ENCODE peak calls at places on chromosomes 16 and 17, in five cellular contexts. One of them, this sample, is unnamed.

GRCh38 chr17:8469964-8470363 is 34.3 kb downstream of the NDEL1 start:
- DNase-seq in astrocyte: no peak
- DNase-seq in HCT116: no peak
- DNase-seq in OCI-LY7: no peak
- DNase-seq in neural progenitor cell: no peak
- DNase-seq in this sample: no peak

GRCh38 chr17:41631890-41632269 is 7.5 kb upstream of the KRT17 start:
- DNase-seq in astrocyte: no peak
- DNase-seq in HCT116: no peak
- DNase-seq in OCI-LY7: no peak
- DNase-seq in neural progenitor cell: no peak
- DNase-seq in this sample: no peak

GRCh38 chr17:64355536-64356303 is 34.9 kb downstream of the PECAM1 start:
- DNase-seq in astrocyte: peak; percentile 89
- DNase-seq in HCT116: no peak
- DNase-seq in OCI-LY7: no peak
- DNase-seq in neural progenitor cell: no peak
- DNase-seq in this sample: peak; percentile 91

GRCh38 chr17:13477180-13477611 is 124.5 kb downstream of the HS3ST3A1 start:
- DNase-seq in astrocyte: peak; percentile 73
- DNase-seq in HCT116: no peak
- DNase-seq in OCI-LY7: no peak
- DNase-seq in neural progenitor cell: no peak
- DNase-seq in this sample: peak; percentile 75

GRCh38 chr17:58121925-58122324 is 26.3 kb upstream of the OR4D1 start:
- DNase-seq in astrocyte: peak; percentile 12
- DNase-seq in HCT116: peak; percentile 59
- DNase-seq in OCI-LY7: peak; percentile 39
- DNase-seq in neural progenitor cell: peak; percentile 54
- DNase-seq in this sample: peak; percentile 35

GRCh38 chr16:14042706-14043105 is 28.4 kb upstream of the MRTFB start:
- DNase-seq in astrocyte: no peak
- DNase-seq in HCT116: no peak
- DNase-seq in OCI-LY7: no peak
- DNase-seq in neural progenitor cell: peak; percentile 47
- DNase-seq in this sample: no peak

GRCh38 chr16:70252355-70252988 is 732 bp upstream of the EXOSC6 start:
- DNase-seq in astrocyte: no peak
- DNase-seq in HCT116: no peak
- DNase-seq in OCI-LY7: peak; percentile 13
- DNase-seq in neural progenitor cell: peak; percentile 63
- DNase-seq in this sample: peak; percentile 23

GRCh38 chr16:87161822-87162676 is 155.1 kb downstream of the C16orf95 start:
- DNase-seq in astrocyte: no peak
- DNase-seq in HCT116: no peak
- DNase-seq in OCI-LY7: peak; percentile 18
- DNase-seq in neural progenitor cell: no peak
- DNase-seq in this sample: no peak

GRCh38 chr17:67576471-67576870 is 141.3 kb upstream of the NOL11 start:
- DNase-seq in astrocyte: no peak
- DNase-seq in HCT116: no peak
- DNase-seq in OCI-LY7: no peak
- DNase-seq in neural progenitor cell: no peak
- DNase-seq in this sample: no peak

GRCh38 chr16:85514601-85515318 is 98.4 kb upstream of the GSE1 start:
- DNase-seq in astrocyte: peak; percentile 85
- DNase-seq in HCT116: peak; percentile 81
- DNase-seq in OCI-LY7: no peak
- DNase-seq in neural progenitor cell: peak; percentile 73
- DNase-seq in this sample: peak; percentile 88

GRCh38 chr17:83012873-83013778 is 66.3 kb upstream of the METRNL start:
- DNase-seq in astrocyte: peak; percentile 94
- DNase-seq in HCT116: no peak
- DNase-seq in OCI-LY7: no peak
- DNase-seq in neural progenitor cell: no peak
- DNase-seq in this sample: peak; percentile 95

GRCh38 chr17:79633937-79634813 is 23.3 kb upstream of the RBFOX3 start:
- DNase-seq in astrocyte: no peak
- DNase-seq in HCT116: no peak
- DNase-seq in OCI-LY7: no peak
- DNase-seq in neural progenitor cell: no peak
- DNase-seq in this sample: no peak

GRCh38 chr17:35900280-35900679 is 20.1 kb upstream of the CCL5 start:
- DNase-seq in astrocyte: no peak
- DNase-seq in HCT116: no peak
- DNase-seq in OCI-LY7: no peak
- DNase-seq in neural progenitor cell: no peak
- DNase-seq in this sample: no peak

GRCh38 chr16:12489362-12489761 is 314.3 kb downstream of the CPPED1 start:
- DNase-seq in astrocyte: no peak
- DNase-seq in HCT116: no peak
- DNase-seq in OCI-LY7: no peak
- DNase-seq in neural progenitor cell: no peak
- DNase-seq in this sample: no peak

GRCh38 chr17:50877838-50878237 is 11.7 kb upstream of the TOB1 start:
- DNase-seq in astrocyte: no peak
- DNase-seq in HCT116: no peak
- DNase-seq in OCI-LY7: no peak
- DNase-seq in neural progenitor cell: no peak
- DNase-seq in this sample: no peak

GRCh38 chr16:69503244-69503643 is 62.5 kb upstream of the NFAT5 start:
- DNase-seq in astrocyte: no peak
- DNase-seq in HCT116: no peak
- DNase-seq in OCI-LY7: no peak
- DNase-seq in neural progenitor cell: no peak
- DNase-seq in this sample: no peak

GRCh38 chr17:63550816-63551639 is 751 bp downstream of the DCAF7 start:
- DNase-seq in astrocyte: peak; percentile 47
- DNase-seq in HCT116: no peak
- DNase-seq in OCI-LY7: peak; percentile 41
- DNase-seq in neural progenitor cell: peak; percentile 74
- DNase-seq in this sample: peak; percentile 58

GRCh38 chr16:9323170-9323569 is 231.7 kb downstream of the HAPSTR1 start:
- DNase-seq in astrocyte: no peak
- DNase-seq in HCT116: no peak
- DNase-seq in OCI-LY7: no peak
- DNase-seq in neural progenitor cell: no peak
- DNase-seq in this sample: no peak

GRCh38 chr17:55444471-55445441 is 23.1 kb upstream of the MMD start:
- DNase-seq in astrocyte: no peak
- DNase-seq in HCT116: no peak
- DNase-seq in OCI-LY7: no peak
- DNase-seq in neural progenitor cell: peak; percentile 13
- DNase-seq in this sample: peak; percentile 64

GRCh38 chr17:50501906-50502642 is 6.2 kb upstream of the MYCBPAP start:
- DNase-seq in astrocyte: no peak
- DNase-seq in HCT116: no peak
- DNase-seq in OCI-LY7: no peak
- DNase-seq in neural progenitor cell: no peak
- DNase-seq in this sample: no peak

GRCh38 chr16:71834291-71834690 is 11.5 kb upstream of the ATXN1L start:
- DNase-seq in astrocyte: no peak
- DNase-seq in HCT116: no peak
- DNase-seq in OCI-LY7: no peak
- DNase-seq in neural progenitor cell: no peak
- DNase-seq in this sample: no peak

GRCh38 chr17:79681628-79682261 is 49.0 kb upstream of the ENPP7 start:
- DNase-seq in astrocyte: no peak
- DNase-seq in HCT116: no peak
- DNase-seq in OCI-LY7: no peak
- DNase-seq in neural progenitor cell: no peak
- DNase-seq in this sample: no peak

GRCh38 chr16:63365665-63366064 is 1329.4 kb upstream of the CDH8 start:
- DNase-seq in astrocyte: no peak
- DNase-seq in HCT116: no peak
- DNase-seq in OCI-LY7: no peak
- DNase-seq in neural progenitor cell: no peak
- DNase-seq in this sample: no peak

GRCh38 chr16:50600582-50601283 is 52.5 kb downstream of the NKD1 start:
- DNase-seq in astrocyte: no peak
- DNase-seq in HCT116: no peak
- DNase-seq in OCI-LY7: no peak
- DNase-seq in neural progenitor cell: peak; percentile 28
- DNase-seq in this sample: no peak

GRCh38 chr16:82544378-82544777 is 82.4 kb upstream of the CDH13 start:
- DNase-seq in astrocyte: no peak
- DNase-seq in HCT116: no peak
- DNase-seq in OCI-LY7: no peak
- DNase-seq in neural progenitor cell: no peak
- DNase-seq in this sample: no peak

GRCh38 chr17:45784583-45785372 is 658 bp downstream of the CRHR1 start:
- DNase-seq in astrocyte: no peak
- DNase-seq in HCT116: no peak
- DNase-seq in OCI-LY7: no peak
- DNase-seq in neural progenitor cell: peak; percentile 79
- DNase-seq in this sample: peak; percentile 20

GRCh38 chr16:64375386-64375980 is 746.4 kb downstream of the CDH11 start:
- DNase-seq in astrocyte: peak; percentile 59
- DNase-seq in HCT116: no peak
- DNase-seq in OCI-LY7: no peak
- DNase-seq in neural progenitor cell: no peak
- DNase-seq in this sample: no peak

GRCh38 chr16:87956771-87957279 is 5.6 kb downstream of the BANP start:
- DNase-seq in astrocyte: peak; percentile 60
- DNase-seq in HCT116: no peak
- DNase-seq in OCI-LY7: peak; percentile 38
- DNase-seq in neural progenitor cell: no peak
- DNase-seq in this sample: peak; percentile 66

GRCh38 chr17:8354196-8354595 is 14.6 kb downstream of the ODF4 start:
- DNase-seq in astrocyte: no peak
- DNase-seq in HCT116: no peak
- DNase-seq in OCI-LY7: no peak
- DNase-seq in neural progenitor cell: no peak
- DNase-seq in this sample: peak; percentile 23

GRCh38 chr17:63945851-63946439 is 13.8 kb upstream of the CD79B start:
- DNase-seq in astrocyte: no peak
- DNase-seq in HCT116: no peak
- DNase-seq in OCI-LY7: peak; percentile 92
- DNase-seq in neural progenitor cell: no peak
- DNase-seq in this sample: no peak

GRCh38 chr17:82993005-82993404 is 86.4 kb upstream of the METRNL start:
- DNase-seq in astrocyte: no peak
- DNase-seq in HCT116: no peak
- DNase-seq in OCI-LY7: no peak
- DNase-seq in neural progenitor cell: no peak
- DNase-seq in this sample: no peak

GRCh38 chr17:67754001-67754400 is 36.3 kb downstream of the NOL11 start:
- DNase-seq in astrocyte: no peak
- DNase-seq in HCT116: no peak
- DNase-seq in OCI-LY7: no peak
- DNase-seq in neural progenitor cell: no peak
- DNase-seq in this sample: no peak

GRCh38 chr17:16446338-16446983 is 31.1 kb downstream of the TRPV2 start:
- DNase-seq in astrocyte: no peak
- DNase-seq in HCT116: no peak
- DNase-seq in OCI-LY7: no peak
- DNase-seq in neural progenitor cell: no peak
- DNase-seq in this sample: no peak

GRCh38 chr16:50400312-50400966 is 31.7 kb upstream of the BRD7 start:
- DNase-seq in astrocyte: no peak
- DNase-seq in HCT116: no peak
- DNase-seq in OCI-LY7: no peak
- DNase-seq in neural progenitor cell: no peak
- DNase-seq in this sample: no peak

GRCh38 chr17:80884811-80885210 is 106.8 kb upstream of the CHMP6 start:
- DNase-seq in astrocyte: no peak
- DNase-seq in HCT116: no peak
- DNase-seq in OCI-LY7: no peak
- DNase-seq in neural progenitor cell: no peak
- DNase-seq in this sample: no peak

GRCh38 chr16:73052441-73053030 is 4.6 kb upstream of the ZFHX3 start:
- DNase-seq in astrocyte: no peak
- DNase-seq in HCT116: no peak
- DNase-seq in OCI-LY7: no peak
- DNase-seq in neural progenitor cell: peak; percentile 72
- DNase-seq in this sample: no peak
- H3K79me2 ChIP-seq in astrocyte: peaks cover 96% of the 10 kb centered on the region
- H3K79me2 ChIP-seq in HCT116: peaks cover 79% of the 10 kb centered on the region
- H3K79me2 ChIP-seq in OCI-LY7: peaks cover 3% of the 10 kb centered on the region
- H3K79me2 ChIP-seq in neural progenitor cell: peaks cover 6% of the 10 kb centered on the region
- H3K79me2 ChIP-seq in this sample: peaks cover 94% of the 10 kb centered on the region

DNA sequence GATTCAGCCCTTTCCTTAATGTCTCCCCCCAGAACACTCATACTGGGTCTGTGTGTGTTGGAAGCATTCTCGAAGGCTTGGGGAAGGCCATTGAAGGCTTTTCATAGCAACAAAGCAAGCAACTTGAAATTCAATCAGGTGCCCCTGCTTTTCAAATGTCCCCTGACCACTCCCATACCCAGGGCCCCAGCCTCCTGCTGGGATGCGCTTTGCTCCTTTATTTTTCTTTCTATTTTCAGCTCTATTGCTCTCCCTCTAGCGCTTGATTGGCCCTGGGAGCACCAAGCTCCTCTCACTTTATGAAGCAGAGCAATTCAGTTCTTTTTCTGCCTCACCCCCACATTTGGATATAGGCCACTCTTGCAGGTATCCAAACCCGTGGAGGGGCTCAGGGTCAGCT is 92.0 kb downstream of the WSCD1 start:
- DNase-seq in astrocyte: no peak
- DNase-seq in HCT116: no peak
- DNase-seq in OCI-LY7: no peak
- DNase-seq in neural progenitor cell: peak; percentile 28
- DNase-seq in this sample: no peak
- H3K4me3 ChIP-seq in astrocyte: no peak overlapping the region
- H3K4me3 ChIP-seq in HCT116: no peak overlapping the region
- H3K4me3 ChIP-seq in OCI-LY7: no peak overlapping the region
- H3K4me3 ChIP-seq in neural progenitor cell: no peak overlapping the region
- H3K4me3 ChIP-seq in this sample: no peak overlapping the region

GRCh38 chr16:67460168-67460567 is 20.8 kb downstream of the ATP6V0D1 start:
- DNase-seq in astrocyte: no peak
- DNase-seq in HCT116: no peak
- DNase-seq in OCI-LY7: no peak
- DNase-seq in neural progenitor cell: no peak
- DNase-seq in this sample: no peak

GRCh38 chr16:67459858-67460144 is 21.2 kb downstream of the ATP6V0D1 start:
- DNase-seq in astrocyte: no peak
- DNase-seq in HCT116: no peak
- DNase-seq in OCI-LY7: no peak
- DNase-seq in neural progenitor cell: no peak
- DNase-seq in this sample: no peak

GRCh38 chr16:67457611-67458010 is 23.3 kb downstream of the ATP6V0D1 start:
- DNase-seq in astrocyte: no peak
- DNase-seq in HCT116: no peak
- DNase-seq in OCI-LY7: no peak
- DNase-seq in neural progenitor cell: no peak
- DNase-seq in this sample: no peak

GRCh38 chr16:67458121-67458641 is 22.8 kb downstream of the ATP6V0D1 start:
- DNase-seq in astrocyte: no peak
- DNase-seq in HCT116: no peak
- DNase-seq in OCI-LY7: no peak
- DNase-seq in neural progenitor cell: no peak
- DNase-seq in this sample: no peak

GRCh38 chr16:67459066-67459857 is 21.7 kb downstream of the ATP6V0D1 start:
- DNase-seq in astrocyte: no peak
- DNase-seq in HCT116: no peak
- DNase-seq in OCI-LY7: no peak
- DNase-seq in neural progenitor cell: no peak
- DNase-seq in this sample: no peak
- H3K79me2 ChIP-seq in astrocyte: peaks cover 73% of the 10 kb centered on the region
- H3K79me2 ChIP-seq in HCT116: no peaks in the 10 kb centered on the region
- H3K79me2 ChIP-seq in OCI-LY7: no peaks in the 10 kb centered on the region
- H3K79me2 ChIP-seq in neural progenitor cell: no peaks in the 10 kb centered on the region
- H3K79me2 ChIP-seq in this sample: peaks cover 21% of the 10 kb centered on the region

GRCh38 chr17:65560628-65561371 is 648 bp downstream of the AXIN2 start:
- DNase-seq in astrocyte: peak; percentile 83
- DNase-seq in HCT116: peak; percentile 94
- DNase-seq in OCI-LY7: peak; percentile 89
- DNase-seq in neural progenitor cell: peak; percentile 98
- DNase-seq in this sample: peak; percentile 91
- H3K4me3 ChIP-seq in astrocyte: peak overlapping the region; percentile 67
- H3K4me3 ChIP-seq in HCT116: peak overlapping the region; percentile 74
- H3K4me3 ChIP-seq in OCI-LY7: peak overlapping the region; percentile 96
- H3K4me3 ChIP-seq in neural progenitor cell: peak overlapping the region; percentile 95
- H3K4me3 ChIP-seq in this sample: peak overlapping the region; percentile 54